ENCODE peak calls at places on chromosomes 13 and 19, in eight cellular contexts. U is heart right ventricle, F is OCI-LY7, V is upper lobe of left lung, A is tibial artery, M is GM06990, E is astrocyte of the cerebellum, S is lung. P is an unnamed sample.

GRCh38 chr19:13700621-13701020 is 63.7 kb upstream of the MRI1 start:
- DNase-seq in U (no peak), F (no peak), V (no peak), A (no peak), M (no peak), E (no peak), S (no peak), P (no peak)

GRCh38 chr19:24159707-24160106 is 72.7 kb downstream of the ZNF254 start:
- DNase-seq in U (no peak), F (peak; percentile 19), V (no peak), A (no peak), M (no peak), E (no peak), S (no peak), P (no peak)

GRCh38 chr19:33905473-33905936 is 108.8 kb downstream of the KCTD15 start:
- DNase-seq in U (peak; percentile 55), F (no peak), V (peak; percentile 72), A (no peak), M (no peak), E (no peak), S (no peak), P (no peak)

GRCh38 chr19:55146648-55147218 is 2.3 kb downstream of the TNNT1 start:
- DNase-seq in U (no peak), F (peak; percentile 42), V (peak; percentile 65), A (no peak), M (no peak), E (no peak), S (no peak), P (no peak)

GRCh38 chr13:27293873-27294515 is 23.4 kb downstream of the RASL11A start:
- DNase-seq in U (no peak), F (peak; percentile 68), V (no peak), A (no peak), M (no peak), E (no peak), S (no peak), P (no peak)

GRCh38 chr19:16518061-16518460 is 21.9 kb downstream of the C19orf44 start:
- DNase-seq in U (no peak), F (no peak), V (no peak), A (no peak), M (no peak), E (no peak), S (no peak), P (no peak)

GRCh38 chr13:78298657-78299056 is 304.7 kb downstream of the POU4F1 start:
- DNase-seq in U (no peak), F (no peak), V (no peak), A (no peak), M (no peak), E (peak; percentile 8), S (no peak), P (no peak)

GRCh38 chr13:58324130-58324529 is 692.6 kb downstream of the PCDH17 start:
- DNase-seq in U (no peak), F (no peak), V (no peak), A (no peak), M (no peak), E (no peak), S (no peak), P (no peak)

GRCh38 chr13:114101831-114102520 is 30.4 kb downstream of the RASA3 start:
- DNase-seq in U (no peak), F (no peak), V (no peak), A (peak; percentile 18), M (no peak), E (no peak), S (no peak), P (peak; percentile 16)

GRCh38 chr13:42615691-42616090 is 41.7 kb downstream of the TNFSF11 start:
- DNase-seq in U (no peak), F (no peak), V (no peak), A (no peak), M (no peak), E (no peak), S (no peak), P (no peak)

GRCh38 chr19:34734601-34735103 is 609 bp downstream of the ZNF181 start:
- DNase-seq in U (no peak), F (no peak), V (no peak), A (no peak), M (no peak), E (no peak), S (no peak), P (no peak)

GRCh38 chr13:97562962-97563361 is 129.0 kb downstream of the RAP2A start:
- DNase-seq in U (no peak), F (no peak), V (no peak), A (no peak), M (no peak), E (no peak), S (no peak), P (no peak)

GRCh38 chr19:48379058-48379457 is 12.3 kb downstream of the KDELR1 start:
- DNase-seq in U (no peak), F (no peak), V (no peak), A (no peak), M (no peak), E (no peak), S (no peak), P (no peak)

GRCh38 chr19:576768-577438 is 4.5 kb downstream of the BSG start:
- DNase-seq in U (no peak), F (no peak), V (peak; percentile 45), A (no peak), M (no peak), E (no peak), S (no peak), P (no peak)

GRCh38 chr13:105436946-105437345 is 1098.5 kb downstream of the EFNB2 start:
- DNase-seq in U (no peak), F (no peak), V (no peak), A (no peak), M (no peak), E (no peak), S (no peak), P (no peak)

GRCh38 chr13:113971471-113972231 is 2.2 kb downstream of the C13orf46 start:
- DNase-seq in U (no peak), F (no peak), V (peak; percentile 79), A (no peak), M (no peak), E (no peak), S (no peak), P (no peak)

GRCh38 chr13:50393641-50394040 is 378.4 kb downstream of the KCNRG start:
- DNase-seq in U (no peak), F (no peak), V (no peak), A (no peak), M (no peak), E (no peak), S (no peak), P (no peak)

GRCh38 chr19:729564-730381 is 21.0 kb downstream of the PALM start:
- DNase-seq in U (no peak), F (peak; percentile 28), V (peak; percentile 56), A (no peak), M (no peak), E (no peak), S (no peak), P (no peak)

DNA sequence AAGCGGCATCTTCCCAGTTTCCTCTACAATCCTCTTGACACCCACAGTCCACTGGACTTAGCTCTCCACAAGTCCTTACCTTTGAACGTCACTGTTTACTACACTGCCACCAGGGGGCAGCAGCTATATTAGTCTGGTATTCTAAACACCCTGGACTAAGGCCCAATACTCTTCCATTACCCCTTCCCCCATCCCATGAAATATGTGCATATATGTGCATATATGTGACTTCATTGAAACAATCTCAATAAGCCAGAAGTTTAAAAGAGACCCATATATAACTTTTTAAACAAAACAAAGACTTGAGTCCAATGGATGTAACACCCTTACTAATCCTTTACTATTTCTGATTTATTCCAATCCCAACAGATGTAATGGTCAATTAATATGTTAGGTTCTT is 15.5 kb downstream of the GGACT start:
- DNase-seq in U (peak; percentile 61), F (peak; percentile 62), V (no peak), A (peak; percentile 61), M (no peak), E (peak; percentile 70), S (peak; percentile 62), P (peak; percentile 62)
- TF ChIP-seq CTCF in U (peak; percentile 77), F (peak; percentile 76), V (peak; percentile 61), A (peak; percentile 42), M (peak; percentile 83), E (peak; percentile 70), S (peak; percentile 46), P (no peak)

GRCh38 chr19:19404879-19405860 is at the start of gene GATAD2A:
- DNase-seq in U (peak; percentile 93), F (peak; percentile 90), V (peak; percentile 99), A (peak; percentile 92), M (peak; percentile 92), E (peak; percentile 73), S (peak; percentile 90), P (peak; percentile 84)
- TF ChIP-seq CTCF in U (peak; percentile 72), F (peak; percentile 42), V (peak; percentile 66), A (peak; percentile 26), M (peak; percentile 20), E (no peak), S (peak; percentile 44), P (no peak)

DNA sequence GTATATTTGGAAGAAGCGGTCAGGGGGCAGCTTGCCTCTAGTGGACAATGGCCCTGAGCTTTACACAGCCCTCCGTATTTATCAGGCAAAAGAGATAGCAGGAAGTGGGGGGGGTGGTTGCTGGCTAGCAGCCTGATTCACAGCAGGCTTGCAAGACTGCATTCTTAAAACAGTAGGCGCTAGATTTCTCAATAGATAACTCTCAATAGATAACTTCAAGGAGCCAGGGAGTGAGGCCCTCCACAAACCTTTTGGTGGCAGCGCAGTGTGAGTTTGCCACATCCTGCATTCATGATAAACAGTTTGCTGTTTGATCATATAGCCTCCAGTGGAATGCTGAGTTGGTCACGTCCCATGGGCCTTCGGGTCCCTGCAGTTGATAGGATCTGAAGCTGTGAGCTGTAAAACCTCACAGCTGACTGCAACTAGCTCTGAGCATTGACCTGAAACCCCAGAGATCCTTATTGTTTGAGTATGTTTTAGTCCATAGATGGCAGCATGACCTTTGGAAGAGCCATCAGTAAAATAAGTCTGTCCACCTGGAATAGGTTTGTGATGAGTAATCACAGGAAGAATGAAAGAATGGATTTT is 12.2 kb downstream of the FPR3 start:
- DNase-seq in U (no peak), F (no peak), V (no peak), A (no peak), M (no peak), E (no peak), S (no peak), P (no peak)
- TF ChIP-seq CTCF in U (no peak), F (no peak), V (no peak), A (no peak), M (no peak), E (no peak), S (no peak), P (no peak)

GRCh38 chr19:17522988-17523872 is 11.8 kb downstream of the PGLS start:
- DNase-seq in U (peak; percentile 50), F (peak; percentile 97), V (peak; percentile 79), A (peak; percentile 66), M (peak; percentile 90), E (no peak), S (peak; percentile 67), P (no peak)

GRCh38 chr19:17517898-17518297 is 6.4 kb downstream of the PGLS start:
- DNase-seq in U (no peak), F (no peak), V (no peak), A (no peak), M (no peak), E (no peak), S (no peak), P (no peak)

GRCh38 chr19:17524651-17525050 is 13.2 kb downstream of the PGLS start:
- DNase-seq in U (no peak), F (no peak), V (no peak), A (no peak), M (no peak), E (no peak), S (no peak), P (no peak)

GRCh38 chr19:17519967-17520366 is 8.5 kb downstream of the PGLS start:
- DNase-seq in U (no peak), F (no peak), V (no peak), A (no peak), M (no peak), E (peak; percentile 27), S (no peak), P (no peak)

GRCh38 chr19:17520865-17521264 is 9.4 kb downstream of the PGLS start:
- DNase-seq in U (no peak), F (no peak), V (peak; percentile 83), A (no peak), M (no peak), E (no peak), S (no peak), P (no peak)
- TF ChIP-seq CTCF in U (no peak), F (no peak), V (no peak), A (no peak), M (no peak), E (no peak), S (no peak), P (no peak)

P was measured in omental fat pad.